ENCODE peak calls at places on chromosomes 3 and 15, in ten cellular contexts. C, V, Q, T, N, E, P, J, G and U are unnamed samples.
A peak's percentile ranks its signal among the peaks of the same experiment; 100 is the strongest.

GRCh38 chr3:53130179-53131135 is at the start of gene RFT1:
- DNase-seq in C (peak; percentile 96), V (peak; percentile 96), Q (peak; percentile 90), T (peak; percentile 99), N (peak; percentile 99), E (peak; percentile 98), P (peak; percentile 93), J (peak; percentile 97), G (peak; percentile 98), U (peak; percentile 93)

GRCh38 chr3:15645740-15646490 is 44.4 kb downstream of the BTD start:
- DNase-seq in C (no peak), V (peak; percentile 98), Q (peak; percentile 70), T (no peak), N (peak; percentile 68), E (no peak), P (no peak), J (no peak), G (peak; percentile 56), U (peak; percentile 80)

GRCh38 chr3:65979152-65979551 is 59.6 kb downstream of the MAGI1 start:
- DNase-seq in C (no peak), V (no peak), Q (no peak), T (peak; percentile 41), N (no peak), E (no peak), P (no peak), J (no peak), G (peak; percentile 63), U (no peak)

GRCh38 chr15:72782274-72782992 is 1.1 kb downstream of the ADPGK start:
- DNase-seq in C (peak; percentile 33), V (no peak), Q (no peak), T (no peak), N (peak; percentile 32), E (no peak), P (no peak), J (no peak), G (no peak), U (peak; percentile 71)

GRCh38 chr15:48336940-48337339 is 5.7 kb downstream of the DUT start:
- DNase-seq in C (peak; percentile 27), V (peak; percentile 33), Q (peak; percentile 41), T (peak; percentile 71), N (no peak), E (peak; percentile 68), P (peak; percentile 36), J (peak; percentile 47), G (peak; percentile 61), U (no peak)

GRCh38 chr15:73959012-73959581 is 32.8 kb downstream of the LOXL1 start:
- DNase-seq in C (peak; percentile 82), V (peak; percentile 88), Q (no peak), T (no peak), N (no peak), E (no peak), P (no peak), J (peak; percentile 77), G (no peak), U (peak; percentile 70)

GRCh38 chr15:35399901-35400300 is 146.1 kb downstream of the DPH6 start:
- DNase-seq in C (no peak), V (no peak), Q (no peak), T (no peak), N (no peak), E (no peak), P (no peak), J (no peak), G (no peak), U (no peak)

GRCh38 chr3:117526485-117527079 is 817.0 kb downstream of the TUSC7 start:
- DNase-seq in C (peak; percentile 49), V (peak; percentile 17), Q (no peak), T (peak; percentile 47), N (peak; percentile 56), E (peak; percentile 18), P (peak; percentile 4), J (peak; percentile 22), G (peak; percentile 27), U (peak; percentile 52)

GRCh38 chr3:31925271-31925630 is 55.8 kb downstream of the OSBPL10 start:
- DNase-seq in C (no peak), V (no peak), Q (no peak), T (no peak), N (no peak), E (no peak), P (no peak), J (peak; percentile 60), G (no peak), U (no peak)

GRCh38 chr15:35519536-35520149 is 26.3 kb downstream of the DPH6 start:
- DNase-seq in C (peak; percentile 35), V (peak; percentile 69), Q (peak; percentile 11), T (peak; percentile 75), N (peak; percentile 63), E (peak; percentile 62), P (peak; percentile 45), J (peak; percentile 55), G (peak; percentile 64), U (no peak)

GRCh38 chr15:66233487-66234415 is 19.8 kb downstream of the MEGF11 start:
- DNase-seq in C (no peak), V (no peak), Q (no peak), T (peak; percentile 85), N (no peak), E (peak; percentile 63), P (peak; percentile 23), J (peak; percentile 33), G (peak; percentile 61), U (no peak)

GRCh38 chr3:54356299-54357037 is 234.1 kb downstream of the CACNA2D3 start:
- DNase-seq in C (no peak), V (no peak), Q (no peak), T (no peak), N (no peak), E (no peak), P (no peak), J (no peak), G (no peak), U (no peak)

DNA sequence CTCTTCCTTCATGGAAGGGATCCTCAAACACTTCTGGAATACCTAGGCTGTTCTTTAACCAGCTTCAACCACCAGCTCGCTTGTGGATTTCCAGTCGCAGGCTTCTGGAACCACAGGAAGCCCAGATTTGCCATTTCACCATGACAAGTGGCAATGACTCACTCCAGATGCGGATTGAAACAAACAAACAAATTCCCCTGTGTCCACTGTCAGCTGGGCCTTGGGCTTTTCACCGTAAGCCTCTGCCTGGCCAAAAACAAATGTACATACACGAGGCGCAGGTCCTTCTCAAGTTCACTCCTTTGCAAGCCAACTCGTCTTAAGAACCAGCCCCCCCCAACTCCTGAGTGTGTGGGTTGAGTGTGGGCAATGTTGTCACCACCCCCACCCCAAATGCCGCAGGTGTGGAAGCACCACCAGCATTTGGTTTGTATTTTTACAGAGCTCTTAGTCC is 8.8 kb downstream of the BCL6 start:
- DNase-seq in C (no peak), V (peak; percentile 45), Q (no peak), T (peak; percentile 36), N (no peak), E (no peak), P (no peak), J (no peak), G (peak; percentile 91), U (peak; percentile 74)
- H3K79me2 ChIP-seq in C (no peaks in the 10 kb centered on the region), V (peaks cover 44% of the 10 kb centered on the region), Q (peaks cover 67% of the 10 kb centered on the region), T (no peaks in the 10 kb centered on the region), N (peaks cover 79% of the 10 kb centered on the region), E (no peaks in the 10 kb centered on the region), P (peaks cover 81% of the 10 kb centered on the region), J (peaks cover 99% of the 10 kb centered on the region), G (no peaks in the 10 kb centered on the region), U (peaks cover 71% of the 10 kb centered on the region)

DNA sequence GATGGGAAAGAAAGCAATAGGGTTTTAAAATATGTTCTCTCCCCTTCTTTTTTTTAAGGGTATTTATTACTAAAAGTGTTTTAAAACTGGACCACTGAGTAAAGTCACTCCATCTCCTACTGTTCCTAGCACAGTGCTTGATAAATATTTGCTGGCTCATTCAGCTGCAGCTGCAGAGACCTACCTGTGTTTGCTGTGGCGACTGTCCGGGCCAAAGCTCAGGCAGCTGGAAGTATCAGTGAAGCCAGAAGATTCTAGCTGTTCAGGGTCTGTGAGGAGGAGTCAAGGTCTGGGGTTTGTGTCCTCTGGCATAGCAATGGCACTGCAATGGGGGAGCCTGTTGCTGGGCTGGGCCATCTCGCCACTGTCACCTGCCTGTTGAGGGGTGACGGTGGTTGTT is 109.9 kb downstream of the RPLP1 start:
- DNase-seq in C (no peak), V (no peak), Q (no peak), T (no peak), N (peak; percentile 39), E (no peak), P (no peak), J (no peak), G (no peak), U (no peak)
- H3K4me3 ChIP-seq in C (no peak overlapping the region), V (no peak overlapping the region), Q (no peak overlapping the region), T (no peak overlapping the region), N (no peak overlapping the region), E (no peak overlapping the region), P (no peak overlapping the region), J (no peak overlapping the region), G (no peak overlapping the region), U (no peak overlapping the region)

DNA sequence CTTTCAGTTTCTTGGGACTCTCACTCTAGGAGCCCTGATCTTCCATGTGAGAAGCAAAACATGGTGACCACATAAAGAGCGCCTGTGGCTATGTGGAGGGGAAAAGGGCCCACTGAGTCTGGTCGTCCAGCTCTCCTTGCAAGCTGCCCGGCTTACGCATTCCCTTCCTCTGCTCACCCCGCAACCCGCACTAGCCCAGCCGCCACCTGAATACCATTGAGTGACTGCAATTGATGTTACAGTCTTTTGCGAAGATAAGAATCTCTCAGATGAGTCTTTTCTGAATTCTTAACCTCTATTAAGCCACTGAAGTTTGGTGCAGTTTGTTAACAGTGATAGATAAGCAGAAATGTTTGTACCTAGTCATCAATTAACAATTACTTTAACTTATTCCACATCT is 589.0 kb upstream of the DPPA4 start:
- DNase-seq in C (no peak), V (peak; percentile 10), Q (no peak), T (no peak), N (no peak), E (no peak), P (no peak), J (no peak), G (peak; percentile 31), U (peak; percentile 18)
- H3K27ac ChIP-seq in C (no peak overlapping the region), V (peak overlapping the region; percentile 90), Q (peak overlapping the region; percentile 95), T (no peak overlapping the region), N (no peak overlapping the region), E (no peak overlapping the region), P (no peak overlapping the region), J (no peak overlapping the region), G (no peak overlapping the region), U (peak overlapping the region; percentile 81)

DNA sequence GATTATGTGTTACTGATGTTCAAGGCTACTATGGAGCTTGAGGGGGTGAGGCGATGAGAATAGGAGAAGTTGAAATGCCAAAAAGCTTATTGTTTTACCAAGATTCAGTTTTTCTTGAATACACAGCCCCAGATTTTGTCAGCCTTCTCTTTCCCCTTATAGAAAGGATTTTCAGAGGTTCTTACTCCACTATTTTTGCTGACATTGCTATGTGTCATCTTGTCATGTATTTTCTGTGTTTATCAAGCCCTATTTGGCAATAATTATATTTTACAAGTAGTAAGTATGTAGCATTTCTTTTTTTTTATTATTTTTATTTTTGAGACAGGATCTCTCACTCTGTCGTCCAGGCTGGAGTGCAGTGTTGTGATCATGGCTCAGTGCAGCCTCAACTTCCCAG is 133.1 kb downstream of the ATG7 start:
- DNase-seq in C (no peak), V (no peak), Q (no peak), T (no peak), N (no peak), E (no peak), P (no peak), J (no peak), G (no peak), U (no peak)
- H3K79me2 ChIP-seq in C (no peaks in the 10 kb centered on the region), V (no peaks in the 10 kb centered on the region), Q (no peaks in the 10 kb centered on the region), T (no peaks in the 10 kb centered on the region), N (no peaks in the 10 kb centered on the region), E (no peaks in the 10 kb centered on the region), P (no peaks in the 10 kb centered on the region), J (no peaks in the 10 kb centered on the region), G (no peaks in the 10 kb centered on the region), U (no peaks in the 10 kb centered on the region)